ENCODE peak calls at places on chromosomes 4 and X, in four cellular contexts. G is IMR-90, H is HepG2, X is K562. R is an unnamed sample.

GRCh38 chr4:79604152-79604551 is 196.1 kb upstream of the GK2 start:
- DNase-seq in H (no peak), X (no peak), G (no peak), R (no peak)

GRCh38 chr4:165768281-165768680 is 104.8 kb upstream of the TLL1 start:
- DNase-seq in X (no peak), H (no peak), G (no peak), R (no peak)

GRCh38 chrX:138754861-138755260 is 43.3 kb upstream of the FGF13 start:
- DNase-seq in H (no peak), X (no peak), G (no peak), R (no peak)

GRCh38 chr4:14871676-14872430 is 130.4 kb upstream of the CPEB2 start:
- DNase-seq in H (peak), X (no peak), G (no peak), R (peak)

GRCh38 chrX:103428525-103428924 is 52.2 kb downstream of the BEX3 start:
- DNase-seq in X (no peak), G (no peak), H (no peak), R (no peak)

GRCh38 chr4:103361926-103362325 is 163.8 kb upstream of the CENPE start:
- DNase-seq in H (no peak), X (no peak), G (no peak), R (no peak)

GRCh38 chr4:88448905-88449689 is 7.8 kb upstream of the HERC5 start:
- DNase-seq in X (no peak), G (no peak), H (no peak), R (no peak)

GRCh38 chr4:110798682-110799081 is 175.8 kb upstream of the PITX2 start:
- DNase-seq in G (no peak), X (no peak), H (no peak), R (no peak)

GRCh38 chr4:22869235-22869634 is 176.5 kb downstream of the GBA3 start:
- DNase-seq in X (no peak), G (no peak), H (no peak), R (peak)

GRCh38 chr4:177554966-177555574 is 112.8 kb upstream of the AGA start:
- DNase-seq in H (no peak), X (peak), G (peak), R (no peak)

GRCh38 chrX:1358793-1359476 is 22.4 kb downstream of the IL3RA start:
- DNase-seq in G (no peak), X (no peak), H (no peak), R (no peak)
- TF ChIP-seq BHLHE40 in G (no peak), X (no peak), H (no peak), R (no peak)

DNA sequence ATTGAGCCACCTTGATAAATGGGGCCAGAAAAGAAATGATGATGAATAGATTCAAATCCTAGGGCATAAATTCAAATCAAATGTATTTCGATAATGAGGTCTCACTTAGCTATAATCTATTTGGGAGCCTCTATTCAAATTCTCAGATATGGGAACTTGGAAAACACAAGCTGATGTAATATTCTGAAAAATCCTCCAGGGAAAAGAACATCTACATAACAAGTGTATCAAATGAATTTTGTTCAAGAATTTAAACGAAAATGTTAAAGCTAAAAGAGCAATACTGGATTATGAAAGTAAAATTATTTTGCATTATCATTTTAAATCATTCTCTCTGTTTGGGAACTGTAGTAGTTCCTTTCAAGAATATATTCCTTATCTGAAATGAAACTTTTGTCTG is 38.9 kb upstream of the RAP1GDS1 start:
- DNase-seq in G (no peak), X (no peak), H (no peak), R (no peak)
- H3K4me3 ChIP-seq in G (no peak), X (no peak), H (no peak), R (no peak)

GRCh38 chrX:118975831-118976598 is 1.6 kb downstream of the LONRF3 start:
- DNase-seq in G (peak), X (peak), H (peak), R (peak)

GRCh38 chrX:118978451-118978850 is 4.0 kb downstream of the LONRF3 start:
- DNase-seq in X (no peak), G (no peak), H (no peak), R (no peak)

GRCh38 chrX:118974908-118975671 is 672 bp downstream of the LONRF3 start:
- DNase-seq in G (no peak), H (peak), X (peak), R (no peak)

GRCh38 chrX:118977424-118977823 is 3.0 kb downstream of the LONRF3 start:
- DNase-seq in G (no peak), H (no peak), X (no peak), R (no peak)

DNA sequence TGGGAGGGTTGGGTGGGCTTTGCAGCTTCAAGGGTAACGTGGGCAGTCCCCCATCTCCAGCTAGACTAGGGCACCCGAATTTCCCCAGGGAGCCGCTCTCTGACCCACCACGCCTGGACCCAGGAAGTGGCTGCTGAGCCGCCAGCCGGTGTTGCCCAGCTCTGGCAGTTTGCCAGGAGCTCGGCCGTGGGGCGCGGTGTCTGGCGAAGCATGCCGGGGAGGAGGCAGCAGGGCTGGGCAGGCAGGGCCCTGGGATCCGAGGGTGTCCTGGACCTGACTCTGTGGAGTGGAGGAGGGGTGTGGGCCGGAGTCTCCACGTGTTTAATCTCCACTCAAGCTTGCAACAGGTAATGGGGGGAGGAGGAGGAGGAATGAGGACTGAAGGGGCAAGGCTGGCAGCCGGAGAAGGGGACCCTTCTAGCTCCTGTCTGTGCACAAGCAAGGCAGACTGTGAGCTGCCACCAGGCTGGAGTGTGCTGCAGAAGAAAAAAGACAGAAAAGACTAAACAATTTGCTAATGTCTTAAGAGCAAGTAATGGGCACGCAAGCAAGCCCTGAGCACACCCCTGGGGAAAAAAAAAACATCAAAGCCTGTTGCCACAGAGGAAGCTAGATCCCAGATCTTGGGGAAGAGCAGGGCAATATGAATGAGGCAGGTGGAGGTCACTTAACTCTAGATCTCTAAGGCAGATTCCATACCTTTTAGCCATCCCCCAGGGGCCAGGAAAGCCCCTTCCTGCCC is 2.4 kb downstream of the LONRF3 start:
- DNase-seq in G (no peak), X (peak), H (no peak), R (peak)
- TF ChIP-seq MAZ in G (no peak), X (no peak), H (no peak), R (no peak)

GRCh38 chr4:168059251-168059650 is 33.1 kb upstream of the ANXA10 start:
- DNase-seq in G (peak), X (no peak), H (no peak), R (no peak)
- TF ChIP-seq BHLHE40 in G (no peak), X (no peak), H (no peak), R (no peak)

GRCh38 chrX:118252967-118253366 is 92.9 kb upstream of the WDR44 start:
- DNase-seq in X (no peak), H (no peak), G (no peak), R (no peak)

GRCh38 chrX:118259213-118259612 is 86.7 kb upstream of the WDR44 start:
- DNase-seq in G (no peak), X (no peak), H (no peak), R (no peak)

GRCh38 chrX:118257781-118258180 is 88.1 kb upstream of the WDR44 start:
- DNase-seq in G (no peak), X (no peak), H (no peak), R (no peak)

GRCh38 chrX:118254611-118255010 is 91.3 kb upstream of the WDR44 start:
- DNase-seq in H (peak), X (peak), G (peak), R (peak)

DNA sequence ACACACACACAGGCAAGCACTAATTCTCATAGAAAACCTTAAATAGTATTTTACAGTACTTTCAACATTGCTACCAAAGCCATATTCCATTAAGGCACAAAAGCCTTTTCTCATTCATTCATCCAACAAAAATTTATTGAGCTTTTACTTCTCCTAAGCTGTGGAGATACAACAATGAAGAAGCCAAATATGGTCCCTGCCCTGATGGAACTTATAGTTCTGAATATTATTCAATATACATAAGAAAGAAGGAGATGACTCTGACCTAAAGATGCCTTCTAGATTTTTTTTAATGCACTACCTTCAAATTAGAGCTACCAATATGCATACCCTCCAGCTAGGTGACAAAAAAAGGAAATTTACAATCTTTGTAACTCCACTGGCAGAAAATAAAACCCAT is 90.0 kb upstream of the WDR44 start:
- DNase-seq in G (no peak), H (no peak), X (no peak), R (no peak)
- H3K4me3 ChIP-seq in G (no peak), H (no peak), X (no peak), R (no peak)

DNA sequence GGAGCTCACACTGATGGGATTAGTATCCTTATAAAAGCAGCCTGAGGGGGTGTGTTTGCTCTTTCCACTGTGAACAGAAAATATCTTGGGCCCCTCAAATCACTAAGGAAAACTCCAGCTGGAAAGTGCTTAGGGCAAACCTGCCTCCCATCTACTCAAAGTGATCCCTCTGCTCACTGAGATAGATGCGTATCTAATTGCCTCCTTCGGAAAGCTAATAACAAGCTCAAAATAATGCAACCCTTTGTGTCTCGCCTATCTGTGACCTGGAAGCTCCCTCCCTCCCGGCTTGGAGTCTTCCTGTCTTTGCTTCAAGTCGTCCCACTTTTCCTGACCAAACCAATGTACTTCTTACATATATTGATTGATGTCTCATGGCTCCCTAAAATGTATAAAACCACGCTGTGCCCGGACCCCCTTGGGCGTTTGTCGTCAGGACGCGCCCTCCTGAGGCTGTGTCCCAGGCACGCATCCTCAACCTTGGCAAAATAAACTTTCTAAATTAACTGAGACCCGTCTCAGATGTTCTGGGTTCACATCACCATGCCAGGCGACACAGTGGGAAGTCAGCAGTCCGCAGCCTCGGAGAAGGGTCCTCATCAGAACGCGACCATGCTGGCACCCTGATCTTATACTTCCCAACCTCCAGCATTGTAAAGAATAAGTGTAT is 34.1 kb upstream of the SORCS2 start:
- DNase-seq in X (no peak), G (no peak), H (no peak), R (no peak)
- TF ChIP-seq MAZ in X (no peak), G (no peak), H (no peak), R (no peak)

GRCh38 chr4:153780876-153781275 is 8.0 kb downstream of the SFRP2 start:
- DNase-seq in H (no peak), X (no peak), G (no peak), R (no peak)
- TF ChIP-seq BHLHE40 in H (no peak), X (no peak), G (no peak), R (no peak)

R was measured in A549.